ENCODE peak calls at places on chromosomes 5 and 9, in eight cellular contexts. D is naive thymus-derived CD8-positive, alpha-beta T cell; V is skeletal muscle cell; P is T-helper 9 cell; M is NCI-H2171; N is AG09319; U is NCI-H2081; C is NCI-H82. K is an unnamed sample.

GRCh38 chr5:39638803-39639202 is 214.0 kb upstream of the DAB2 start:
- DNase-seq in D (no peak), V (no peak), P (no peak), M (no peak), N (no peak), U (no peak), C (no peak), K (no peak)

GRCh38 chr5:94470802-94471201 is 147.6 kb downstream of the KIAA0825 start:
- DNase-seq in D (no peak), V (no peak), P (no peak), M (no peak), N (no peak), U (no peak), C (no peak), K (no peak)

GRCh38 chr5:65620021-65620420 is 4.1 kb downstream of the TRIM23 start:
- DNase-seq in D (no peak), V (no peak), P (no peak), M (no peak), N (no peak), U (no peak), C (no peak), K (no peak)

GRCh38 chr5:76811214-76811613 is 7.6 kb upstream of the F2RL1 start:
- DNase-seq in D (no peak), V (no peak), P (no peak), M (no peak), N (no peak), U (no peak), C (no peak), K (no peak)

GRCh38 chr9:138053996-138054752 is 176.6 kb downstream of the CACNA1B start:
- DNase-seq in D (no peak), V (no peak), P (no peak), M (no peak), N (no peak), U (no peak), C (no peak), K (no peak)

GRCh38 chr9:18979367-18979766 is 53.6 kb downstream of the SAXO1 start:
- DNase-seq in D (no peak), V (no peak), P (no peak), M (no peak), N (no peak), U (no peak), C (peak), K (no peak)

GRCh38 chr9:83572524-83572923 is 34.3 kb upstream of the FRMD3 start:
- DNase-seq in D (no peak), V (peak), P (no peak), M (no peak), N (peak), U (no peak), C (no peak), K (no peak)

GRCh38 chr9:96522371-96522770 is 72.4 kb downstream of the HABP4 start:
- DNase-seq in D (no peak), V (no peak), P (no peak), M (no peak), N (no peak), U (no peak), C (no peak), K (no peak)

GRCh38 chr5:160799160-160799559 is 52.9 kb downstream of the ATP10B start:
- DNase-seq in D (no peak), V (no peak), P (no peak), M (no peak), N (no peak), U (no peak), C (no peak), K (no peak)

GRCh38 chr5:141574122-141574510 is 44.7 kb downstream of the DIAPH1 start:
- DNase-seq in D (no peak), V (no peak), P (no peak), M (no peak), N (no peak), U (no peak), C (no peak), K (no peak)

GRCh38 chr9:136856078-136856474 is 3.9 kb downstream of the MAMDC4 start:
- DNase-seq in D (no peak), V (no peak), P (no peak), M (no peak), N (no peak), U (no peak), C (no peak), K (no peak)

GRCh38 chr5:119255571-119256356 is 100.1 kb upstream of the TNFAIP8 start:
- DNase-seq in D (no peak), V (no peak), P (no peak), M (no peak), N (no peak), U (no peak), C (peak), K (no peak)

GRCh38 chr5:156815988-156816599 is 34.0 kb upstream of the PPP1R2B start:
- DNase-seq in D (no peak), V (no peak), P (no peak), M (no peak), N (peak), U (peak), C (peak), K (peak)

GRCh38 chr9:100443781-100444768 is 17.1 kb downstream of the MSANTD3 start:
- DNase-seq in D (no peak), V (no peak), P (no peak), M (no peak), N (no peak), U (no peak), C (no peak), K (no peak)

GRCh38 chr5:117161718-117162386 is 587.2 kb upstream of the SEMA6A start:
- DNase-seq in D (no peak), V (peak), P (no peak), M (no peak), N (no peak), U (no peak), C (no peak), K (no peak)

GRCh38 chr5:54959673-54960418 is 25.5 kb downstream of the ESM1 start:
- DNase-seq in D (no peak), V (no peak), P (no peak), M (peak), N (no peak), U (peak), C (peak), K (no peak)

GRCh38 chr5:601771-602465 is 10.2 kb upstream of the CEP72 start:
- DNase-seq in D (no peak), V (no peak), P (no peak), M (no peak), N (no peak), U (no peak), C (no peak), K (no peak)

GRCh38 chr9:72898360-72898759 is 54.5 kb downstream of the ALDH1A1 start:
- DNase-seq in D (no peak), V (no peak), P (no peak), M (no peak), N (no peak), U (no peak), C (no peak), K (no peak)

GRCh38 chr9:99820330-99821186 is 1.1 kb upstream of the NR4A3 start:
- DNase-seq in D (peak), V (peak), P (peak), M (peak), N (peak), U (peak), C (peak), K (no peak)

GRCh38 chr9:84151236-84151635 is 170.6 kb downstream of the RMI1 start:
- DNase-seq in D (no peak), V (no peak), P (no peak), M (no peak), N (no peak), U (no peak), C (no peak), K (no peak)

K was measured in NCI-H1694.